ENCODE peak calls at places on chromosome 11, in four cellular contexts. O is nephron progenitor cell, M is AG09309, L is AG04450. E is an unnamed sample.

GRCh38 chr11:119754656-119755350 is 25.8 kb upstream of the NECTIN1 start:
- DNase-seq in O (no peak), M (no peak), L (no peak), E (no peak)

GRCh38 chr11:39541945-39542351 is 1917.5 kb downstream of the LRRC4C start:
- DNase-seq in O (no peak), M (no peak), L (no peak), E (no peak)

GRCh38 chr11:17353228-17354021 is 1.8 kb downstream of the NCR3LG1 start:
- DNase-seq in O (peak), M (no peak), L (peak), E (peak)

GRCh38 chr11:44572884-44573283 is 7.4 kb downstream of the CD82 start:
- DNase-seq in O (no peak), M (no peak), L (no peak), E (no peak)

GRCh38 chr11:104534268-104534667 is 364.0 kb downstream of the CASP12 start:
- DNase-seq in O (no peak), M (no peak), L (peak), E (peak)

GRCh38 chr11:104772806-104773241 is 125.4 kb downstream of the CASP12 start:
- DNase-seq in O (no peak), M (peak), L (peak), E (peak)

GRCh38 chr11:36086366-36086765 is 142.5 kb downstream of the LDLRAD3 start:
- DNase-seq in O (no peak), M (no peak), L (no peak), E (no peak)

GRCh38 chr11:119056397-119056999 is 507 bp downstream of the HYOU1 start:
- DNase-seq in O (no peak), M (no peak), L (no peak), E (no peak)

GRCh38 chr11:83025267-83025704 is 46.4 kb downstream of the RAB30 start:
- DNase-seq in O (no peak), M (no peak), L (no peak), E (no peak)

GRCh38 chr11:120172054-120172881 is 34.4 kb upstream of the TRIM29 start:
- DNase-seq in O (peak), M (no peak), L (no peak), E (peak)

GRCh38 chr11:17683378-17684161 is 35.8 kb upstream of the MYOD1 start:
- DNase-seq in O (no peak), M (no peak), L (peak), E (peak)

GRCh38 chr11:7630002-7630401 is 43.3 kb downstream of the CYB5R2 start:
- DNase-seq in O (no peak), M (no peak), L (no peak), E (no peak)

GRCh38 chr11:83115551-83115950 is 41.4 kb upstream of the PCF11 start:
- DNase-seq in O (peak), M (no peak), L (no peak), E (peak)

GRCh38 chr11:18012314-18012905 is 437 bp downstream of the SERGEF start:
- DNase-seq in O (no peak), M (no peak), L (no peak), E (no peak)

GRCh38 chr11:56977324-56977723 is 11.4 kb upstream of the OR5AK2 start:
- DNase-seq in O (no peak), M (no peak), L (no peak), E (no peak)

GRCh38 chr11:116312560-116313340 is 460.0 kb downstream of the BUD13 start:
- DNase-seq in O (no peak), M (no peak), L (no peak), E (no peak)

GRCh38 chr11:132028380-132029240 is 658.2 kb downstream of the NTM start:
- DNase-seq in O (peak), M (no peak), L (no peak), E (no peak)

GRCh38 chr11:64366751-64367150 is 7.8 kb downstream of the RPS6KA4 start:
- DNase-seq in O (no peak), M (no peak), L (no peak), E (no peak)

GRCh38 chr11:118644496-118644895 is 35.0 kb downstream of the TREH start:
- DNase-seq in O (no peak), M (no peak), L (no peak), E (no peak)

GRCh38 chr11:57406337-57406904 is 16.0 kb upstream of the PRG2 start:
- DNase-seq in O (no peak), M (no peak), L (no peak), E (no peak)

GRCh38 chr11:3052109-3052479 is 5.1 kb downstream of the CARS1 start:
- DNase-seq in O (no peak), M (no peak), L (no peak), E (no peak)

GRCh38 chr11:48019597-48019996 is 39.2 kb downstream of the PTPRJ start:
- DNase-seq in O (no peak), M (no peak), L (no peak), E (no peak)

GRCh38 chr11:78349114-78349513 is 68.5 kb downstream of the GAB2 start:
- DNase-seq in O (no peak), M (no peak), L (no peak), E (no peak)

GRCh38 chr11:6199174-6199810 is at the start of gene OR52W1:
- DNase-seq in O (no peak), M (no peak), L (no peak), E (no peak)

GRCh38 chr11:70587095-70587389 is 188.7 kb downstream of the CTTN start:
- DNase-seq in O (no peak), M (no peak), L (no peak), E (no peak)

GRCh38 chr11:64996710-64997380 is at the start of gene BATF2:
- DNase-seq in O (peak), M (peak), L (no peak), E (peak)

GRCh38 chr11:81470446-81470845 is 1263.2 kb downstream of the FAM181B start:
- DNase-seq in O (no peak), M (no peak), L (no peak), E (no peak)

GRCh38 chr11:12888525-12889158 is 120.5 kb upstream of the RASSF10 start:
- DNase-seq in O (peak), M (peak), L (peak), E (peak)

GRCh38 chr11:116471608-116472007 is 301.2 kb downstream of the BUD13 start:
- DNase-seq in O (no peak), M (peak), L (no peak), E (peak)

GRCh38 chr11:44338031-44338430 is 28.1 kb upstream of the ALX4 start:
- DNase-seq in O (no peak), M (no peak), L (no peak), E (no peak)

GRCh38 chr11:59673291-59673690 is 4.5 kb upstream of the PATL1 start:
- DNase-seq in O (no peak), M (no peak), L (no peak), E (no peak)

GRCh38 chr11:88188251-88189030 is 13.2 kb upstream of the RAB38 start:
- DNase-seq in O (peak), M (no peak), L (no peak), E (no peak)

GRCh38 chr11:64021742-64022067 is 14.0 kb upstream of the FLRT1 start:
- DNase-seq in O (no peak), M (no peak), L (no peak), E (no peak)

GRCh38 chr11:121038642-121039409 is 14.9 kb downstream of the TBCEL start:
- DNase-seq in O (no peak), M (no peak), L (no peak), E (no peak)

GRCh38 chr11:102869354-102869753 is 5.4 kb downstream of the MMP12 start:
- DNase-seq in O (no peak), M (no peak), L (no peak), E (no peak)

GRCh38 chr11:132992838-132993680 is 539.2 kb downstream of the OPCML start:
- DNase-seq in O (no peak), M (no peak), L (no peak), E (peak)

GRCh38 chr11:7019500-7020182 is 505 bp downstream of the ZNF214 start:
- DNase-seq in O (peak), M (no peak), L (no peak), E (peak)

GRCh38 chr11:11535611-11536010 is 86.2 kb downstream of the GALNT18 start:
- DNase-seq in O (no peak), M (no peak), L (no peak), E (no peak)
- TF ChIP-seq CTCF in O (no peak), M (no peak), L (no peak), E (no peak)

DNA sequence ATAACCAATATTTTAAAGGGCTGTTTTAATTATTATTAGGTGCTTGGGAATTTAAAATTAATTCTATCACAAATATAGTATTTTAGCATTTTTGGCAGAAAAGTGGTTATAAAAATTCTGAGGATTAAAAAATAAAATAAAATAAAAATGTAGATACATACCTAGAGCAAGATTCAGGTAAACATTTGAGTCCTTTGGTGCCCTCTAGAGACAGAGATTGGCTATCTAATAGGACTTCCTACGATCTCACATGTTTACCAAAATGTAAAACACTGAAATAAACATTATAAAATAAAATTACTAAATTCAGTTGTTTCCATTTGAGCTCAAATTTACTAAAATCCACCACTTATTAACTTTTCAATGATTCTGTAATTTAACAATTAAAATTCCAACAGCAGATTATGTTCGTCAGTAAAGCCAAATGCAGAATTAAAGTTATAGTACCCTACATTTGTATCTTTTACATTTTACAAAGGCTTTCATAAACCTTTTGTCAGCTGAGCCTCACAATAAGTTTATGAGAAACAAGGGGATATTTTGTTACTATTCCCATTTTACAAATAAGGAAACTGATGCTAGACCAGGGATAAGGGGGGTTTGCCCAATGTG is 27.7 kb downstream of the SLC36A4 start:
- DNase-seq in O (no peak), M (no peak), L (peak), E (peak)
- TF ChIP-seq CTCF in O (peak), M (peak), L (peak), E (peak)

GRCh38 chr11:86608251-86608799 is 64.1 kb downstream of the ME3 start:
- DNase-seq in O (peak), M (peak), L (peak), E (peak)
- TF ChIP-seq CTCF in O (peak), M (peak), L (peak), E (peak)

GRCh38 chr11:134725939-134726639 is 314.0 kb upstream of the B3GAT1 start:
- DNase-seq in O (peak), M (no peak), L (no peak), E (no peak)
- TF ChIP-seq CTCF in O (peak), M (no peak), L (no peak), E (no peak)

DNA sequence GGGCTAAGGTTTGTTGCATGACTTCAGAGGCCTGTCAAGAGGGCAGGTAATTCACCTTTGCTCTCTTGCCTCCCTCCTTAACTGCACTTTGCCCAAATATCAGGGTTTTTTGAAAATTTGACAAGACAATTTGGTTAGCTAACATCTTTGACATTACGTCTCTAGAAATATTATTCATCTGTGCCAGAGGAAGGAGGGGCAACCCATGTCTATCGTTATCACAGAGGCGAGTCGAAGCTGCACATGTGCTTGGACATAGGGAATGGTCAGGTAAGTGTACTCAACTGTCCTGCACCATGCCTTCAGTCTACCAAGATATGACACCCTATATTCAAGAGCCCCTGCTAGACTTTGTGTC is 3.7 kb downstream of the AKIP1 start:
- DNase-seq in O (no peak), M (no peak), L (no peak), E (no peak)
- TF ChIP-seq CTCF in O (no peak), M (no peak), L (no peak), E (no peak)

DNA sequence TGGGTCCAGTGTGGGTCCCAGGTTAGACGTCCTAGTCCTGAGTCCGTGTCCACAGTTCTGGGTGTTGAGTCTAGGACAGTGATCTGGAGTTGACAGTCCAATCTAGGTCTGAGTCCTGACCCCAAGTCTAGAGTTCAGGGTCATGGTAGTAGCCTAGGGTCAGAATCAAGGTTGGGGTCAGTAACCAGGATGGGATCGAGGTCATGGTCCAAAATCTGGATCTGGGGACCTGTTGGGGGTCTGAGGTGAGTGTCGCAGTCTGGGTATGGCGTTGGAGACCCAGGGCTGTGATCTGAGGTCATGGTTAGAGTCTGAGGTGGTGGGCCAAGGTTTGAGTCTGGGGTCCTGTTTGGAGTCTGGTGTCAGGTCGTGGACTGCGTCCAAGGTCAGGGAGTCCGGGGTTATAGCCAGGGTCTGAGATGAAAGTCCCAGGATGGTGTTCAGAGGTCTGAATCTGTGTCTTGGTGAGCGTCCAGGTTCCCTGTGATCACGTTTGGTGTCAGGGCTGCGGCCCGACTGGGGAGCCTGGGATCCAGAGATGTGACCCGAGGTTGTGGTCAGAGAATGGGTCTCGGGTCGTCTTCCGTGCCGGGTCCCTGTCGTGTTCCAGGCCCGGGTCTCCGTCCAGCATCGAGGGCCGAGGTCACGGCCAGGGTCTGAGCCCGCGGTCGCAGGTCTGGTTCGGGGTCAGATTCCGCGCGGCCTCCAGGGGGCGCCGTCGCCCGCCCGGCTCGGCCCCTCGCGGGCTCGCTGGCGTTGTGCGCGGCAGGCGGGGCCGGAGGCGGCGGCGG is 445 bp upstream of the GRK2 start:
- DNase-seq in O (peak), M (no peak), L (no peak), E (no peak)
- TF ChIP-seq CTCF in O (peak), M (peak), L (peak), E (peak)

GRCh38 chr11:96044747-96045146 is 120.8 kb upstream of the MTMR2 start:
- DNase-seq in O (no peak), M (no peak), L (no peak), E (no peak)

GRCh38 chr11:96050435-96051182 is 126.7 kb upstream of the MTMR2 start:
- DNase-seq in O (no peak), M (no peak), L (no peak), E (peak)

GRCh38 chr11:96049426-96049825 is 125.5 kb upstream of the MTMR2 start:
- DNase-seq in O (no peak), M (no peak), L (no peak), E (peak)

GRCh38 chr11:96044311-96044710 is 120.4 kb upstream of the MTMR2 start:
- DNase-seq in O (no peak), M (no peak), L (no peak), E (no peak)

GRCh38 chr11:96045622-96046456 is 121.9 kb upstream of the MTMR2 start:
- DNase-seq in O (peak), M (peak), L (no peak), E (peak)
- TF ChIP-seq CTCF in O (no peak), M (peak), L (peak), E (peak)

DNA sequence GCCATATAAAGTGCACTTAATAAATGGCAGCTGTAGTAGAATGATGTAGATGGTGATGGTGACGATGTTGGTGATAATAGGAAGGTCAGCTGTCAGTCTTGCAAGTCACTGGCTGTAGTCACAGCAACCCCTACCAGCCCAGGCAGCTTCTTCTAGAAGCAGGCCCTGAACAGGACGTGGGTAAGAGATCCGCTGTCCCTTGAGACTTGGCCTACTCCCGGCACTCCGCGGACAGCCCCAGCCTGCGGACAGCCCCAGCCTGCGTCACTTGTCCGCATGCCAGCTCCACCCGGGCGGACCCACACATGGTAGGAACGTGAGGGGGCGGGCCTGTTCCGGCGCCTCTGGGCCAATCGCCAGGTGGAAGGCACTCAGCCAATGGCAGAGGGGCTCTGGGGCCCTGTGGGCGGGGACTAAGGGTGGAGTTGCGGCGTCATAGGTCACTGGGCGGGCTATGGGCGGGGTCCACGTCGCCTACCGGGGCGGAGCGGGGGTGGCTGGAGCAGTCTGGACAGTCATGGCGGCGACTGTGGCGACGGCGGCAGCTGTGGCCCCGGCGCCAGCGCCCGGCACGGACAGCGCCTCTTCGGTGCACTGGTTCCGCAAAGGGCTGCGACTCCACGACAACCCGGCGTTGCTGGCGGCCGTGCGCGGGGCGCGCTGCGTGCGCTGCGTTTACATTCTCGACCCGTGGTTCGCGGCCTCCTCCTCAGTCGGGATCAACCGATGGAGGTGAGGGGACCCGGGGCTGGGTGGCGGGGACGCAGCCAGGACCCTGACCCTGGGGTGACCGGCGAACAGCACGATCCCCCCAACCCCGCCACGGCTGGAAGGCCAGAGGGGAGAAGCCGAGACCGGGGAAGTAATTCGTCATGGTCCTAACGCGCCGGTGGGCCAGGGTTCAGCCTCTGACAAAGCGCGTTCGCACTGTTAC is at the start of gene CRY2:
- DNase-seq in O (peak), M (peak), L (peak), E (peak)
- TF ChIP-seq CTCF in O (no peak), M (no peak), L (no peak), E (no peak)

GRCh38 chr11:68818181-68818580 is 23.5 kb downstream of the CPT1A start:
- DNase-seq in O (no peak), M (no peak), L (no peak), E (no peak)

GRCh38 chr11:68819362-68819761 is 22.4 kb downstream of the CPT1A start:
- DNase-seq in O (no peak), M (no peak), L (no peak), E (no peak)

GRCh38 chr11:68825603-68826002 is 16.1 kb downstream of the CPT1A start:
- DNase-seq in O (no peak), M (no peak), L (no peak), E (no peak)

GRCh38 chr11:68822546-68822945 is 19.2 kb downstream of the CPT1A start:
- DNase-seq in O (no peak), M (no peak), L (no peak), E (no peak)

DNA sequence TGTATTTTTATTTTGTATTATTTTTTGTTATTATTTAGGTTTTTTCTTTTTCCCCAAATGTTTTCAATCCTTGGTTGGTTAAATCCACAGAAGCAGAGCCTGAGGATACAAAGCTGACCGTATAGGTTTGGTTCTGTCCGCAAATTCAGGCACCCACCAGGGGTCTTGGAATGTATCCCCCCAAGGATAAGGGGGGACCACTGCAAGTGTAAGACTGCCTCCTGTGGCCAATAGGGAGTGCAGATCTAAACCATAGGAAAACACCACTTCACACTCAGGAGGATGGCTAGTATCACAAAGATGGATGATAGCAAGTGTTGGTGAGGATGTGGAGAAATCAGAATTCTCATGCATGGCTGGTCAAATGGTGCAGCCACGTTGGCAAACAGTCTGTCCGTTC is 20.0 kb downstream of the CPT1A start:
- DNase-seq in O (no peak), M (no peak), L (no peak), E (no peak)
- TF ChIP-seq CTCF in O (no peak), M (no peak), L (peak), E (peak)